ENCODE peak calls at places on chromosomes 7 and 10, in six cellular contexts. K, B, Y, D, S and E are unnamed samples.

GRCh38 chr10:3122486-3123205 is 49.9 kb downstream of the PITRM1 start:
- DNase-seq in K (no peak), B (no peak), Y (no peak), D (no peak), S (no peak), E (no peak)

GRCh38 chr7:8133955-8134733 is 127.8 kb downstream of the ICA1 start:
- DNase-seq in K (no peak), B (no peak), Y (peak), D (no peak), S (no peak), E (no peak)

GRCh38 chr10:21516270-21517131 is 9.0 kb downstream of the SKIDA1 start:
- DNase-seq in K (peak), B (no peak), Y (peak), D (peak), S (peak), E (peak)

GRCh38 chr7:5450549-5451327 is 27.1 kb upstream of the TNRC18 start:
- DNase-seq in K (peak), B (no peak), Y (peak), D (peak), S (peak), E (peak)

GRCh38 chr10:30510184-30510931 is 76.4 kb downstream of the MAP3K8 start:
- DNase-seq in K (peak), B (no peak), Y (peak), D (no peak), S (no peak), E (no peak)

GRCh38 chr10:58590152-58590551 is 77.5 kb downstream of the BICC1 start:
- DNase-seq in K (peak), B (no peak), Y (peak), D (no peak), S (no peak), E (no peak)

GRCh38 chr7:142583424-142583823 is 165.8 kb upstream of the PRSS1 start:
- DNase-seq in K (no peak), B (no peak), Y (peak), D (no peak), S (no peak), E (no peak)

GRCh38 chr7:29285451-29285807 is 90.9 kb downstream of the CHN2 start:
- DNase-seq in K (no peak), B (no peak), Y (peak), D (peak), S (no peak), E (peak)

GRCh38 chr7:77425151-77426051 is 9.3 kb upstream of the GSAP start:
- DNase-seq in K (no peak), B (no peak), Y (peak), D (no peak), S (no peak), E (no peak)

GRCh38 chr10:69222157-69223027 is 2.3 kb downstream of the HKDC1 start:
- DNase-seq in K (no peak), B (no peak), Y (peak), D (peak), S (no peak), E (peak)

GRCh38 chr7:122887198-122887597 is 938 bp upstream of the CADPS2 start:
- DNase-seq in K (peak), B (no peak), Y (peak), D (no peak), S (peak), E (no peak)

GRCh38 chr7:158761945-158762344 is 57.3 kb upstream of the NCAPG2 start:
- DNase-seq in K (no peak), B (no peak), Y (no peak), D (no peak), S (no peak), E (no peak)

GRCh38 chr10:44650576-44651394 is 260.4 kb upstream of the TMEM72 start:
- DNase-seq in K (no peak), B (no peak), Y (no peak), D (no peak), S (peak), E (no peak)

GRCh38 chr10:32982293-32982709 is 24.3 kb upstream of the ITGB1 start:
- DNase-seq in K (no peak), B (no peak), Y (peak), D (no peak), S (no peak), E (no peak)

GRCh38 chr10:98908868-98909267 is 326.8 kb downstream of the HPSE2 start:
- DNase-seq in K (no peak), B (no peak), Y (no peak), D (no peak), S (no peak), E (no peak)

GRCh38 chr10:104077282-104078151 is 8.2 kb downstream of the COL17A1 start:
- DNase-seq in K (no peak), B (no peak), Y (no peak), D (no peak), S (no peak), E (no peak)

GRCh38 chr7:91915401-91916067 is 25.1 kb upstream of the AKAP9 start:
- DNase-seq in K (no peak), B (no peak), Y (peak), D (no peak), S (no peak), E (no peak)

DNA sequence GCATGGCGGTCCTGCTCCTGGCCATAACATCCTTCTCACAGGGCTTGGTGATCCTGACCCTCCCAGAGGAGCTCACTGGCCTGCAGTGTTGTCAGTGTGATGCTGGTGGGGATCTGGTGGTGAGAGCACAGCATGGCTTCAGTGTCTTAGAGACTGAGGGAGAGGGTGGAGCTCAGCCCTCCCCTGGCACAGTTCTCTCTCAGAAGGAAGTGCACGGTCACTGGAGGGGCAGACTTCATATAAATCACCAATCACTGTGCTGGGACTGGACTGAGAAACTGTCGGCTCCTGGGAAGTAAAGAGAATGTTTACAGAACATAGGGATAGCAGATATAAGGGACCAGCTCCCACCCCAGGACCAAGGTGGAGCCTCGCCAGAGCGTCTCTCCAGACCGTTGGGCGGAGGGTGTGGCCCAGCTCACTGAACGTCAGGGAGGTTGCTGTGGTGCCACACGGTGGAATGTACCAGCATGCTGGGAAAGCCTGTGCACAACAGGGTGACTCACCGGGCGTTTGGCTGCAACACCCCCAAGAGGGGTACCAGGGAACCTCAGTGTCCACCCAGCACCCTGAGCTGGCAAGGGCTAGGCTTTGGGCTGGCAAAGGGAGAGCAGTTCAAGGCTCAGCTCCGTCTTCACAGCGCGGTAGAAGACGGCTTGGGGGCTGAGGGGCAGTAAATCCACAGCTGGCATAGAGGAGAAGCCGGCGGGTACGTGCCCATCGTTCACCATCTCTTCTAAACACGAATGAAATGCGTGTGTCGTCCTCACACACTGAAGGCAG is 8.8 kb upstream of the GET4 start:
- DNase-seq in K (peak), B (no peak), Y (peak), D (no peak), S (no peak), E (no peak)
- TF ChIP-seq CTCF in K (no peak), B (peak), Y (peak), D (no peak), S (no peak), E (no peak)

GRCh38 chr7:90244909-90245841 is at the start of gene CFAP69:
- DNase-seq in K (peak), B (peak), Y (peak), D (peak), S (peak), E (peak)
- TF ChIP-seq CTCF in K (peak), B (peak), Y (peak), D (peak), S (peak), E (no peak)

DNA sequence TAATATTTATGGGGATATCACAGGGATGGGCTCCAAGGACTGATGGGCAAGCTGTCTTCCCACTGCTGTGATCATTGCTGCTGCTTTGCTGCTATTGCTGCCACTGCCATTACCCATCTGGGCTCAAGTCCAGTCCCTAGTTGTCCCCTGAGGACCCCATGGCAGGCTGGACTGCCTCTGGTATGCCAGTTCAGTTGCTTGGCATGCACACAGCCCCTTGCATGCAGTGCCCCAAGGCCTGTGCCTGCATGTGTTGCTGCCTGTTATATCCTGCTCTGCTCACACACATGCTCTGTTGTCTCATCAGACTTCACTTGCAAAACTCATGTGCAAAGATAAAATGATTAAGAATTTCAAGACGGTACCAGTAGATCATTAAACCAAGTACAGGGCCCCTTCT is 109.6 kb downstream of the ADRA2A start:
- DNase-seq in K (no peak), B (no peak), Y (no peak), D (no peak), S (no peak), E (no peak)
- TF ChIP-seq CTCF in K (no peak), B (no peak), Y (no peak), D (no peak), S (no peak), E (no peak)

DNA sequence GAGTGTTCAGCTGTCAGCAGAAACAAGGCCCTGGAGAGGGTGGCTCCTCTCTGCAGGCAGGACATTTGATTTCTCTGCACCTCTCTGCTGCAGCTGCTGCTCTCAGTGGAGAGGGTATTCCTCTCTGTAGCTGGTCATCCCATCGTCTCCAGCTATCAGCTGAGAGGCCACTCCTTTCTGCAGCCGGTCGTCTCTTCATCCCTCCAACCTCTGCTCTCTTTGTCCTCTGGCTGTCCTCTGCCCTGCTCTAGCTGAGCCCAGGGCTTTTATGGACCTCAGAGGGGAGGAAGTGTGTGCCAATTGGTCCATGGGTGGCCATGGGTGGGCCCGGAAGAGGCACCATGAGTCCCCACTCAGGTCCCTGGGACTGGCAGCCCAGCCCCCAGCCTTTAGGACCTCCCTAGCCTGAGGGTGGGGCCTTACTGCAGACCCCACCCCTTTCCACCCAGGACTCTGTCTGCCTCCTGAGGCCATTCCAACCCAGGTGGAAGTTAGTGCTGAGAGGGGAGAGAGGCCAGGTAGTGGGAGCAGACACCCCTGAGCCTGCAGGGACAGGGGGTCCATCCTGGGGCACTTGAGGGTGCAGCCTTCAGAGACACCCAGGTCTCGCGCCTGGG is 26.2 kb upstream of the CDCA7L start:
- DNase-seq in K (no peak), B (peak), Y (no peak), D (no peak), S (no peak), E (no peak)
- TF ChIP-seq CTCF in K (no peak), B (no peak), Y (no peak), D (no peak), S (no peak), E (no peak)

DNA sequence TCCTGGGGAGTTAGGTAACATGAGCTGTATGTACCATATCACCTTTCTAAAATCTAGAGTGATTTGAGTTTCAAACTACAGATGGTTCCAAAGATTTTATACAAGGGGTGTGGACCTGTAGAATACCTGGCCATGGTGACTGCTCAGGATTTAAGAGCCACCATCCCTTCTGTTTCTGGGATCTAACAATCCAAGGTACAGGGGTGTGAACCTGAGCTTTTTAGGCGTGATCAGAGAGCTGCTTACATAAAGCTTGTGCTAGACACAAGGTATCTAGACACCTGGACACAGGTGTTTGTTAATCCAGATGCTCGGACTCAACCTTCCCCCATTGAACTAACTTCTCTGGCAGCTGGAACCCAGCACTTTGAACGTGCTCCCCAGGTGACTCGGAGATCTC is 516.4 kb downstream of the RPS24 start:
- DNase-seq in K (no peak), B (no peak), Y (no peak), D (no peak), S (no peak), E (no peak)
- TF ChIP-seq CTCF in K (no peak), B (no peak), Y (no peak), D (no peak), S (no peak), E (no peak)

GRCh38 chr10:102628451-102628911 is 15.8 kb upstream of the TRIM8 start:
- DNase-seq in K (peak), B (no peak), Y (no peak), D (no peak), S (peak), E (no peak)
- TF ChIP-seq CTCF in K (no peak), B (no peak), Y (peak), D (no peak), S (peak), E (no peak)

GRCh38 chr7:154777023-154777422 is 225.9 kb downstream of the PAXIP1 start:
- DNase-seq in K (no peak), B (no peak), Y (no peak), D (no peak), S (no peak), E (no peak)
- TF ChIP-seq CTCF in K (no peak), B (no peak), Y (no peak), D (no peak), S (no peak), E (no peak)